ENCODE peak calls at places on chromosomes 6 and 20, in five cellular contexts. One of them, this sample, is unnamed.

GRCh38 chr6:159979136-159979874 is 10.4 kb downstream of the IGF2R start:
- DNase-seq in H1: no peak
- DNase-seq in neuronal stem cell: no peak
- DNase-seq in IMR-90: peak
- DNase-seq in H9: no peak
- DNase-seq in this sample: peak

GRCh38 chr6:170094686-170095272 is 196.1 kb downstream of the DLL1 start:
- DNase-seq in IMR-90: no peak
- DNase-seq in H9: no peak
- DNase-seq in neuronal stem cell: no peak
- DNase-seq in H1: peak
- DNase-seq in this sample: no peak

GRCh38 chr6:90203672-90204071 is 93.0 kb downstream of the BACH2 start:
- DNase-seq in IMR-90: no peak
- DNase-seq in neuronal stem cell: no peak
- DNase-seq in H1: no peak
- DNase-seq in H9: no peak
- DNase-seq in this sample: no peak

GRCh38 chr6:111606620-111607115 is 990 bp upstream of the TRAF3IP2 start:
- DNase-seq in neuronal stem cell: no peak
- DNase-seq in H9: no peak
- DNase-seq in IMR-90: no peak
- DNase-seq in H1: no peak
- DNase-seq in this sample: peak

GRCh38 chr6:13468839-13469238 is 18.6 kb downstream of the GFOD1 start:
- DNase-seq in IMR-90: no peak
- DNase-seq in H9: no peak
- DNase-seq in neuronal stem cell: no peak
- DNase-seq in H1: no peak
- DNase-seq in this sample: no peak

GRCh38 chr20:43388267-43389081 is 69.2 kb upstream of the SRSF6 start:
- DNase-seq in IMR-90: peak
- DNase-seq in H1: no peak
- DNase-seq in neuronal stem cell: no peak
- DNase-seq in H9: no peak
- DNase-seq in this sample: no peak

GRCh38 chr6:1212919-1213318 is 99.0 kb upstream of the FOXQ1 start:
- DNase-seq in IMR-90: no peak
- DNase-seq in neuronal stem cell: no peak
- DNase-seq in H9: no peak
- DNase-seq in H1: no peak
- DNase-seq in this sample: no peak

GRCh38 chr20:63134201-63134612 is 81.7 kb downstream of the YTHDF1 start:
- DNase-seq in H9: peak
- DNase-seq in H1: no peak
- DNase-seq in neuronal stem cell: no peak
- DNase-seq in IMR-90: no peak
- DNase-seq in this sample: no peak

GRCh38 chr6:110874880-110875547 is 429 bp downstream of the AMD1 start:
- DNase-seq in H1: no peak
- DNase-seq in H9: no peak
- DNase-seq in neuronal stem cell: peak
- DNase-seq in IMR-90: no peak
- DNase-seq in this sample: no peak

GRCh38 chr20:10481671-10482070 is 46.6 kb downstream of the SLX4IP start:
- DNase-seq in neuronal stem cell: no peak
- DNase-seq in IMR-90: no peak
- DNase-seq in H1: no peak
- DNase-seq in H9: no peak
- DNase-seq in this sample: no peak

GRCh38 chr20:20002101-20002998 is 14.8 kb upstream of the NAA20 start:
- DNase-seq in IMR-90: peak
- DNase-seq in H9: no peak
- DNase-seq in neuronal stem cell: no peak
- DNase-seq in H1: no peak
- DNase-seq in this sample: no peak

GRCh38 chr20:25692499-25692898 is 4.2 kb downstream of the ZNF337 start:
- DNase-seq in IMR-90: no peak
- DNase-seq in H1: no peak
- DNase-seq in H9: no peak
- DNase-seq in neuronal stem cell: no peak
- DNase-seq in this sample: peak
- H4K91ac ChIP-seq in IMR-90: no peak
- H4K91ac ChIP-seq in H1: no peak
- H4K91ac ChIP-seq in H9: no peak
- H4K91ac ChIP-seq in neuronal stem cell: no peak
- H4K91ac ChIP-seq in this sample: no peak

GRCh38 chr6:150413198-150413597 is 44.4 kb downstream of the IYD start:
- DNase-seq in H9: no peak
- DNase-seq in IMR-90: no peak
- DNase-seq in neuronal stem cell: no peak
- DNase-seq in H1: no peak
- DNase-seq in this sample: no peak

GRCh38 chr6:150410906-150411305 is 42.1 kb downstream of the IYD start:
- DNase-seq in neuronal stem cell: no peak
- DNase-seq in H1: no peak
- DNase-seq in H9: no peak
- DNase-seq in IMR-90: no peak
- DNase-seq in this sample: no peak

GRCh38 chr6:150413768-150414167 is 45.0 kb downstream of the IYD start:
- DNase-seq in IMR-90: no peak
- DNase-seq in H1: no peak
- DNase-seq in H9: no peak
- DNase-seq in neuronal stem cell: no peak
- DNase-seq in this sample: no peak

GRCh38 chr6:150410395-150410794 is 41.6 kb downstream of the IYD start:
- DNase-seq in IMR-90: no peak
- DNase-seq in neuronal stem cell: no peak
- DNase-seq in H1: no peak
- DNase-seq in H9: no peak
- DNase-seq in this sample: no peak

DNA sequence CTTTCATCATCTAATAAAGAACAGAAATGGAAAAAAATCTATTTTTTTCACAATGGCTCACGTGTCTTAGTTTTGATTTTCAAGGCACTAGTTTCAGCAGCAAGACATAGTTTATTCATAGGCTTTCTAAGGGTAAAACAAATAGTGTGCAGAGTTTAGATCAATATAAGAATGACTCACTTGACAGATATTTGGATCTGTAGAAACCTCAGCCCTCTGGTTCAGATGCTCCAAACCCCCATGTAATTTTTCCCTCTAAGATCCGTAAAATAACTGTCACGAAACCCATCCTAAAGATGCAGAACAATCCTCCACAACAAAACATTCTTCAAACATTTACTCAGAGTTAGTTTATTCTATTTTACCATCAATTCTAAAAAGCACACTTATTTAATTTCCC is 43.4 kb downstream of the IYD start:
- DNase-seq in neuronal stem cell: no peak
- DNase-seq in H9: no peak
- DNase-seq in H1: no peak
- DNase-seq in IMR-90: no peak
- DNase-seq in this sample: no peak
- H3K23ac ChIP-seq in neuronal stem cell: no peak
- H3K23ac ChIP-seq in H9: no peak
- H3K23ac ChIP-seq in H1: no peak
- H3K23ac ChIP-seq in IMR-90: no peak
- H3K23ac ChIP-seq in this sample: no peak

DNA sequence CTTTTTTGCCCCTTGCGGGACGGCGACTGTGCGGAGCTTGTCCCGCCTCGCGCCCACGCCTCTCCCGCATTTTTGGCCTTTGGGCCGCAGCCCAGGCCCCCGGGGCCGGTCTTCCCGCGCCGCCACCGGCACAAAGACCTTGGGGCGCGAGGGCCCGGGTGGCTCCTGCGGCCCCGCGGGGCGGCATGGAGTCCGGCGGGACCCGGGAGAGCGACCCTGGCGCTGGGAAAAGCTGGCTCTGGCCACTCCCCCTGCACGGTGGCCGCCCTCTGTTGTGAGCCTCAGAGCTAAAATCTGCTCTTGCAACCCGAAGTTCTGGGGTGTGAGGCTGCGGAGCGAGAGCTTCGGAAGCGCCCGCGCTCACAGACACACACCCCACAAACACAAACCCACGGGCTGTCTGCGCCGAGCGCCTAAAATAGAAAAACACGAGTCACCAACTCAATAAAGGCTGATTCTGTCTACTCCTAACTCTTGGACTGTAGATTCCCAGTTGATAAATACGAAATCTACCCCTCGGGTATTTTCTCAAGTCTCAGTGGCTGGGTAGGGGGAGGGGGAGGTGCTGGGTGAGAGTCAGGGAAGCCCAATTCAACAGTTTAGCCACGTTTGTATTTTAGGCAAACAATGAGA is 496 bp upstream of the BEND3 start:
- DNase-seq in H1: peak
- DNase-seq in H9: peak
- DNase-seq in neuronal stem cell: peak
- DNase-seq in IMR-90: no peak
- DNase-seq in this sample: peak
- H4K91ac ChIP-seq in H1: peak
- H4K91ac ChIP-seq in H9: no peak
- H4K91ac ChIP-seq in neuronal stem cell: peak
- H4K91ac ChIP-seq in IMR-90: no peak
- H4K91ac ChIP-seq in this sample: no peak

DNA sequence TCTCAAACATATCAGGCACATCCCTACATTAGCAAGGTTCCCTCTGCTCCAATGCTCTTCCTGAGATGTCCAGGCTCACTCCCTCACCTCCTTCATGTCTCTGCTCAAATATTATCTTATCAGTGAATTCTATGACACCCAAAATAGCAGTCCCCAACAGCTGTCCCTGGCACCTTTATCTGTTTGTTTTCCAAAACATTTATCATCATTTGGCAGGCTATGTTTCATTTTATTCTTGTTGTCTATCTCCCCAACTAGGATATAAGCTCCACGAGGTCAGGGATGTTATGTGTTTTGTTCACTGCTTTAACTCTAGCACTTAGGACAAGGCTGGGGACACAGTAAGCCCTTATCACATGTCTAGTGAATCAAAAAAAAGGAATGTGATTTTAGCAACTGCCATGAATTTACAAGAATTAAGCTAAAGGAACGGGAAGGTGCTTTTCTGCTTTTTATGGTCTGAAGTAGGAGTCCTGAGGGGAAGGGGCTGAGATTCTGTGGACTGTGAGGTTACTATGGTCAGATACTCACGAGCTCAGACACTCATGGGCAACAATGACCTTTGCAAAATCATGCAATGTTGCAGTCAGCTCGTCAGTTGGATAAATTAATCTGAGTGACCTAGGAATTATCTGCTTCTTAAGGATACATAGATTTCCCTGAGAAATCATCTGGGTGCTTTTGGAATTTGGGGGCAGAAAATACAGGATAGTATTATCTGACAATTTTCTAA is 1.9 kb upstream of the IL22RA2 start:
- DNase-seq in H1: no peak
- DNase-seq in IMR-90: no peak
- DNase-seq in H9: no peak
- DNase-seq in neuronal stem cell: no peak
- DNase-seq in this sample: no peak
- H3K23ac ChIP-seq in H1: no peak
- H3K23ac ChIP-seq in IMR-90: no peak
- H3K23ac ChIP-seq in H9: no peak
- H3K23ac ChIP-seq in neuronal stem cell: no peak
- H3K23ac ChIP-seq in this sample: no peak

DNA sequence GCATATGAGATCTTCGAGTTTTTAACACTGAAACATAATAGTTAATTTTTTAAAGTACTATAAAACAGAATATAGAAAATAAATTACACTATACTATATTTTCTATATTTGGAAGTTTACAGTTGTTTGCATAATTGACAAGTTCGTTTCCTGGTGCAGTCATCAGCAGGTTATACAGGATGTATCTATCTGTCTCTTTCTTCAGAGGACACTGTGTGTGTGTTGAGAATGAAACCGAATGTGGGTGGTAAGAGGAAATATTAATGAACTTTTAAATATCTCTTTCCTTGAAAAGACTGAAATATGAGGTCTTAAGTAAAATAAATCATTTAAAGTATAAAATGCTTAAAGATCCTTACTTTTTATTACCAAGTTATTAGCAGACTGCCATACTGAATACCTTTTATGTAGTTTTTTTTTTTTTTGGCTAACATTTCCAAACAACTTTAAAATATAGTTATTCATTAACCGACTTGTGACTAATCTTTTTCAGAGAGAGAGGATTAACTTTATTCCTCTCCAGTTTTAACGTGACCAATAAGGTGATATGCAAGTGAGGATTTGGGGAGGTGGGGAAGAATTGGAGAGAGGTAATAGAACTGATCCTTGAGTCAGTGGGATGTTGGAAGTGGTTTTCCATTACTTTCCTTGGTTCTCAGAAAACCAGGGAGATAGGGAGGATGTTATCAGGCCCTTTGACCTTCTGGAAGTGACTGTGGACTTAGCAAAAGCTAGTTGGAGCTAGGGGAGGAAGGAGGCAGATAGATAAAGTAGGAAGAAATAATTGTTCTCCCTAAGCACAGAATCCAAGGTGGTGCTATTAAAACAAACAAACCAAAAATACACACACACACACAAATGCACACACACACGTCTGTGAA is 380.0 kb upstream of the FLRT3 start:
- DNase-seq in neuronal stem cell: no peak
- DNase-seq in H9: no peak
- DNase-seq in IMR-90: no peak
- DNase-seq in H1: no peak
- DNase-seq in this sample: no peak
- H4K91ac ChIP-seq in neuronal stem cell: no peak
- H4K91ac ChIP-seq in H9: no peak
- H4K91ac ChIP-seq in IMR-90: no peak
- H4K91ac ChIP-seq in H1: no peak
- H4K91ac ChIP-seq in this sample: no peak

GRCh38 chr6:33410711-33411631 is at the start of gene PHF1:
- DNase-seq in IMR-90: peak
- DNase-seq in H1: peak
- DNase-seq in neuronal stem cell: no peak
- DNase-seq in H9: no peak
- DNase-seq in this sample: peak
- H3K23ac ChIP-seq in IMR-90: peak
- H3K23ac ChIP-seq in H1: no peak
- H3K23ac ChIP-seq in neuronal stem cell: peak
- H3K23ac ChIP-seq in H9: no peak
- H3K23ac ChIP-seq in this sample: peak

GRCh38 chr6:145189836-145190235 is 545.5 kb downstream of the EPM2A start:
- DNase-seq in IMR-90: no peak
- DNase-seq in H9: no peak
- DNase-seq in neuronal stem cell: no peak
- DNase-seq in H1: no peak
- DNase-seq in this sample: no peak
- H4K91ac ChIP-seq in IMR-90: no peak
- H4K91ac ChIP-seq in H9: no peak
- H4K91ac ChIP-seq in neuronal stem cell: no peak
- H4K91ac ChIP-seq in H1: no peak
- H4K91ac ChIP-seq in this sample: no peak

This sample was measured in mesenchymal stem cell.